ENCODE peak calls at places on chromosomes 11 and 22, in seven cellular contexts. One of them, this sample, is unnamed.
A peak's percentile ranks its signal among the peaks of the same experiment; 100 is the strongest.

GRCh38 chr11:72224587-72225410 is at the start of gene INPPL1:
- DNase-seq in fibroblast of mammary gland: peak; percentile 18
- DNase-seq in H1: no peak
- DNase-seq in IMR-90: no peak
- DNase-seq in small intestine: peak; percentile 53
- DNase-seq in tibial artery: no peak
- DNase-seq in stimulated activated naive B cell treated with anti-CD40 and anti-IgM and Interleukin-4, amounts not matched to agents 10 μg/mL and 1 μg/mL and 100 μg/mL, for 72 hours: no peak
- DNase-seq in this sample: peak; percentile 54

GRCh38 chr22:30044369-30044768 is 35.9 kb upstream of the HORMAD2 start:
- DNase-seq in stimulated activated naive B cell treated with anti-CD40 and anti-IgM and Interleukin-4, amounts not matched to agents 10 μg/mL and 1 μg/mL and 100 μg/mL, for 72 hours: no peak
- DNase-seq in H1: no peak
- DNase-seq in tibial artery: no peak
- DNase-seq in small intestine: peak; percentile 92
- DNase-seq in IMR-90: peak; percentile 93
- DNase-seq in fibroblast of mammary gland: peak; percentile 97
- DNase-seq in this sample: peak; percentile 45

GRCh38 chr11:72069787-72070251 is 10.5 kb downstream of the NUMA1 start:
- DNase-seq in fibroblast of mammary gland: peak; percentile 92
- DNase-seq in tibial artery: peak; percentile 91
- DNase-seq in stimulated activated naive B cell treated with anti-CD40 and anti-IgM and Interleukin-4, amounts not matched to agents 10 μg/mL and 1 μg/mL and 100 μg/mL, for 72 hours: peak; percentile 15
- DNase-seq in H1: no peak
- DNase-seq in small intestine: peak; percentile 74
- DNase-seq in IMR-90: peak; percentile 84
- DNase-seq in this sample: peak; percentile 87

GRCh38 chr11:72625746-72626636 is 48.2 kb downstream of the PDE2A start:
- DNase-seq in H1: no peak
- DNase-seq in IMR-90: peak; percentile 27
- DNase-seq in tibial artery: peak; percentile 63
- DNase-seq in fibroblast of mammary gland: no peak
- DNase-seq in small intestine: peak; percentile 59
- DNase-seq in stimulated activated naive B cell treated with anti-CD40 and anti-IgM and Interleukin-4, amounts not matched to agents 10 μg/mL and 1 μg/mL and 100 μg/mL, for 72 hours: no peak
- DNase-seq in this sample: no peak

GRCh38 chr11:73306069-73306468 is 2.0 kb upstream of the ARHGEF17 start:
- DNase-seq in IMR-90: no peak
- DNase-seq in small intestine: no peak
- DNase-seq in tibial artery: no peak
- DNase-seq in H1: no peak
- DNase-seq in stimulated activated naive B cell treated with anti-CD40 and anti-IgM and Interleukin-4, amounts not matched to agents 10 μg/mL and 1 μg/mL and 100 μg/mL, for 72 hours: no peak
- DNase-seq in fibroblast of mammary gland: no peak
- DNase-seq in this sample: no peak

GRCh38 chr11:128709402-128709801 is 15.5 kb downstream of the FLI1 start:
- DNase-seq in small intestine: no peak
- DNase-seq in stimulated activated naive B cell treated with anti-CD40 and anti-IgM and Interleukin-4, amounts not matched to agents 10 μg/mL and 1 μg/mL and 100 μg/mL, for 72 hours: no peak
- DNase-seq in fibroblast of mammary gland: peak; percentile 71
- DNase-seq in H1: no peak
- DNase-seq in IMR-90: peak; percentile 98
- DNase-seq in tibial artery: no peak
- DNase-seq in this sample: peak; percentile 42

GRCh38 chr11:113118104-113118503 is 156.9 kb downstream of the NCAM1 start:
- DNase-seq in small intestine: no peak
- DNase-seq in fibroblast of mammary gland: no peak
- DNase-seq in H1: no peak
- DNase-seq in tibial artery: no peak
- DNase-seq in IMR-90: no peak
- DNase-seq in stimulated activated naive B cell treated with anti-CD40 and anti-IgM and Interleukin-4, amounts not matched to agents 10 μg/mL and 1 μg/mL and 100 μg/mL, for 72 hours: no peak
- DNase-seq in this sample: no peak

GRCh38 chr22:20638143-20638870 is 130.9 kb downstream of the MED15 start:
- DNase-seq in fibroblast of mammary gland: no peak
- DNase-seq in IMR-90: no peak
- DNase-seq in small intestine: no peak
- DNase-seq in H1: no peak
- DNase-seq in tibial artery: no peak
- DNase-seq in stimulated activated naive B cell treated with anti-CD40 and anti-IgM and Interleukin-4, amounts not matched to agents 10 μg/mL and 1 μg/mL and 100 μg/mL, for 72 hours: no peak
- DNase-seq in this sample: peak; percentile 80

GRCh38 chr11:8870461-8871282 is 40.3 kb upstream of the AKIP1 start:
- DNase-seq in IMR-90: peak; percentile 75
- DNase-seq in small intestine: peak; percentile 68
- DNase-seq in stimulated activated naive B cell treated with anti-CD40 and anti-IgM and Interleukin-4, amounts not matched to agents 10 μg/mL and 1 μg/mL and 100 μg/mL, for 72 hours: no peak
- DNase-seq in tibial artery: peak; percentile 34
- DNase-seq in fibroblast of mammary gland: peak; percentile 66
- DNase-seq in H1: peak; percentile 34
- DNase-seq in this sample: peak; percentile 53